ENCODE peak calls at places on chromosomes 6 and 20, in seven cellular contexts. V is transverse colon, D is esophagus muscularis mucosa, T is Peyer's patch, I is H1, K is A549, W is right lobe of liver. P is an unnamed sample.

GRCh38 chr20:20463933-20464374 is 96.0 kb downstream of the INSM1 start:
- DNase-seq in V (no peak), W (no peak), D (no peak), K (no peak), I (peak), T (peak), P (no peak)

GRCh38 chr6:28953039-28953872 is 29.5 kb upstream of the TRIM27 start:
- DNase-seq in D (no peak), K (peak), I (peak), V (peak), W (no peak), T (no peak), P (peak)

GRCh38 chr6:131255434-131255833 is 120.2 kb downstream of the AKAP7 start:
- DNase-seq in D (no peak), W (no peak), V (no peak), K (no peak), I (no peak), T (no peak), P (no peak)

GRCh38 chr6:130677312-130677711 is 149.9 kb upstream of the SMLR1 start:
- DNase-seq in K (no peak), I (no peak), V (no peak), W (no peak), T (no peak), D (no peak), P (no peak)

GRCh38 chr20:7146552-7147219 is 379.2 kb downstream of the BMP2 start:
- DNase-seq in W (peak), T (no peak), D (no peak), K (no peak), V (no peak), I (no peak), P (no peak)

GRCh38 chr20:14556206-14556605 is 218.8 kb upstream of the FLRT3 start:
- DNase-seq in D (no peak), W (no peak), V (no peak), K (no peak), I (no peak), T (no peak), P (no peak)

GRCh38 chr20:24868396-24868927 is 80.6 kb upstream of the CST7 start:
- DNase-seq in V (no peak), T (no peak), K (no peak), D (peak), I (no peak), W (no peak), P (no peak)

GRCh38 chr6:3568396-3569082 is 111.7 kb upstream of the SLC22A23 start:
- DNase-seq in W (no peak), D (no peak), T (no peak), I (no peak), V (no peak), K (peak), P (no peak)

GRCh38 chr20:37007898-37008649 is 56.6 kb upstream of the SAMHD1 start:
- DNase-seq in T (no peak), I (no peak), V (no peak), D (no peak), K (peak), W (no peak), P (no peak)

GRCh38 chr6:156379946-156380707 is 397.1 kb upstream of the ARID1B start:
- DNase-seq in K (no peak), W (no peak), V (no peak), T (no peak), I (no peak), D (no peak), P (no peak)

GRCh38 chr6:56242343-56242742 is 5.0 kb downstream of the COL21A1 start:
- DNase-seq in I (no peak), W (no peak), V (no peak), T (no peak), K (no peak), D (no peak), P (no peak)

GRCh38 chr6:28943557-28944411 is 20.0 kb upstream of the TRIM27 start:
- DNase-seq in W (peak), I (peak), K (peak), D (peak), V (peak), T (peak), P (peak)

GRCh38 chr20:1469306-1469905 is 2.8 kb upstream of the NSFL1C start:
- DNase-seq in D (peak), V (no peak), T (no peak), I (no peak), K (no peak), W (no peak), P (no peak)

GRCh38 chr6:148448371-148449010 is 105.9 kb downstream of the SASH1 start:
- DNase-seq in D (no peak), V (no peak), W (no peak), T (no peak), I (no peak), K (no peak), P (no peak)

GRCh38 chr6:45903959-45904358 is 111.7 kb downstream of the CLIC5 start:
- DNase-seq in V (no peak), T (no peak), D (peak), W (no peak), I (no peak), K (no peak), P (no peak)
- TF ChIP-seq CTCF in V (no peak), T (no peak), D (no peak), W (no peak), I (no peak), K (no peak), P (no peak)

GRCh38 chr6:151408858-151409257 is 17.5 kb upstream of the ZBTB2 start:
- DNase-seq in K (no peak), I (no peak), V (no peak), W (no peak), D (no peak), T (no peak), P (no peak)

GRCh38 chr6:151400473-151400872 is 9.1 kb upstream of the ZBTB2 start:
- DNase-seq in K (no peak), V (no peak), T (no peak), W (no peak), D (no peak), I (no peak), P (no peak)

GRCh38 chr6:151402228-151402627 is 10.9 kb upstream of the ZBTB2 start:
- DNase-seq in I (no peak), T (no peak), W (no peak), V (no peak), D (no peak), K (no peak), P (no peak)

GRCh38 chr6:151399679-151400078 is 8.3 kb upstream of the ZBTB2 start:
- DNase-seq in K (no peak), T (no peak), D (no peak), W (no peak), I (no peak), V (no peak), P (no peak)

GRCh38 chr6:151403919-151404308 is 12.6 kb upstream of the ZBTB2 start:
- DNase-seq in I (no peak), W (no peak), K (no peak), V (no peak), T (no peak), D (no peak), P (no peak)
- TF ChIP-seq POLR2A in I (no peak), W (no peak), K (no peak), V (no peak), T (no peak), D (no peak), P (no peak)

GRCh38 chr20:64055396-64055892 is 6.0 kb upstream of the SOX18 start:
- DNase-seq in V (no peak), K (no peak), T (no peak), I (no peak), W (no peak), D (no peak), P (no peak)
- H3K4me3 ChIP-seq in V (no peak), K (no peak), T (no peak), I (no peak), W (no peak), D (no peak), P (no peak)

DNA sequence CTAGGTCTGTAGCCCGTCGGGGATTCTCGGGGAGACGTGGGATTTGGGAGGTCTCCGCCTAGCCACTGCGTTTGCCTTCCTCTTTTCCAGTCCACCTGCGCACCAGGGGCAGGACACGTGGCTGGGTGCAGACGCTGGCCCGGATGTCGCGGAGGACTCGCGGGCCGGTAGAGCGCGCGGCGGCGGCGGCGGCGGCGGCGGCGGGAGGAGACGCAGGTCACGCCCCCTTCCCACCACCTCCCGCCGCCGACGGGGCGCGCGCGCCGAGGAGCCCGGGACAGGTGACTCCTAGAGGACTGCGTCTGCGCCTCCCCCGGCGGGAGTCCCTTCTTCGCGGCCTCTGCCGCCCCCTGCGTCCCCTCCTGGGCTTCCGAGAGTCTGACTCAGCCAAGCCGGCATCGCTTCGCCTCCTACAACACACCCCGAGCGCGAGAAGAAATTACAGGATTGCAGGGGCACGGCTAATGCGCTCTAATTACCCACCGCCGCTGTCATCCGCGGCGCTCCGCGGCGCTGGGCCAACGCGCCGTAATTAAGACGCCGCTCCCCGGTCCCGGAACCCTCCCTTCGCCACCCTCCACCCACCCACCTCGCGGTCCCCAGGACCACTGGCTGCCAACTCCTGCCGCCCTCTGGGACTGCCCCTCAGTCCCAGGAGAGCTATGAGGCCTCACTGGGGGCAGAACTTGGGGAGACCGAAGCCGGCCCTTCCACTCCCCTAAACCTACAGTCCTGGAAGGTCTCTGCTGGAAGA is 124.5 kb downstream of the MRPL14 start:
- DNase-seq in T (peak), V (peak), K (peak), D (no peak), I (peak), W (no peak), P (peak)
- TF ChIP-seq CTCF in T (no peak), V (no peak), K (no peak), D (peak), I (peak), W (no peak), P (no peak)

DNA sequence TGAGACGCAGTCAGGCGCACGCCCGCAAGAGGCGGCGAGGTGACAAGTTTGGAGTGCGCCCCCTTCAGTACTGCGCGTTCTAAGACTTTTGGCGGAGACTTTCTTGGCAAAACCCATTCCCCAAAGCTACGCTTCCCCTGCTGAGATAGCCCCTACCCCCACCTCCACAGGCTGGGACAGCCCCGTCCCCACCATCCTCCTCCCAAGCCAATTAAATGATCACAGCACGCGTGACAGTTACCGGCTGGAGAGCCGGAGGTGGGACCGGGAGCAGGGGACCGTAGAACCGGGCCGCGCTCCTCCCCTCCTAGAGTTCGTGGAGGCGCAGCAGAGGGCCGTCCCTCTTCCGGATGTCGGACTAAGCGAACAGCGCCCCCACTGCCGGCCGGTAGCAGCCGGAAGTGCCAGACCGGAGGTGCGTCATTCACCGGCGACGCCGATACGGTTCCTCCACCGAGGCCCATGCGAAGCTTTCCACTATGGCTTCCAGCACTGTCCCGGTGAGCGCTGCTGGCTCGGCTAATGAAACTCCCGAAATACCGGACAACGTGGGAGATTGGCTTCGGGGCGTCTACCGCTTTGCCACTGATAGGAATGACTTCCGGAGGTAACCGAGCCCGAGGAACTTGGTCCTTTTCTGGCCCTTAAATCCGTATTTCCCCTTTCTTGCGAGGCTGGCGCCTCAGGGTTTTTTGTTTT is at the start of gene TOMM6:
- DNase-seq in I (peak), T (peak), W (peak), V (peak), K (peak), D (peak), P (peak)
- TF ChIP-seq POLR2A in I (peak), T (peak), W (peak), V (peak), K (peak), D (no peak), P (peak)

GRCh38 chr20:4136967-4137334 is 121.6 kb upstream of the RNF24 start:
- DNase-seq in I (no peak), D (no peak), V (no peak), K (no peak), T (no peak), W (no peak), P (no peak)

GRCh38 chr20:4136078-4136966 is 121.0 kb upstream of the RNF24 start:
- DNase-seq in W (no peak), D (no peak), V (no peak), K (peak), T (no peak), I (no peak), P (no peak)

GRCh38 chr20:4138056-4138455 is 122.7 kb upstream of the RNF24 start:
- DNase-seq in K (no peak), T (no peak), V (no peak), I (no peak), W (no peak), D (no peak), P (no peak)

GRCh38 chr20:4147319-4147718 is 132.0 kb upstream of the RNF24 start:
- DNase-seq in T (no peak), K (no peak), I (no peak), D (no peak), W (no peak), V (no peak), P (no peak)

DNA sequence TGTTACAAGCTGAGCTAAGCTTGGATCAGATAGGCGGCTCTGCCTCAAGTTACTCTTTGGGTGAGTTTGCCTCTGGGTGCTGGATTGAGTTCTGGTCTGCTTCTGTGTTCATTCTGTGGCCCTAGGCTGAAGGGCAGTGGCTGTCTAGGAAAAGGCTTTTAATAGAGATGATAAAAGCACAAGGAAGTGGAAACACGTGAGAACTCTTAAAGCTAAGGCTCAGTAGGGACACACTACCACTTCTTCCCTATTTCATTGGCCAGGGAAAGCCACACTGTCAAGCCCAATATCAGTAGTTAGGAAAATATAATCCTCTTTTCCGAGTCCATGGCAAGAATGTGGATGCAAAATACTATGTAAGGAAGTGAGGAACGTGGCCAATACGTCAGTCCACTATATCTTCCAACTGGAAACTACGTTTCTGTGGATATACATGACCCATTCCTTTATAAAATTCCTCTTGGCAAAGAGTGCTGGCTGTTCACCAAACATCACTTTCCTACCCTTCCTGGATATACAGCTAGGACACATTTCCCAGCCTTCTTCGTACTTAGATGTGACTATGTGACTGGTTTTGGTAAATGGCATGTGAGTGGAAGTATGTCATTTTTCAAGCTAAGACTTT is 126.4 kb upstream of the RNF24 start:
- DNase-seq in D (no peak), K (no peak), W (no peak), T (no peak), I (no peak), V (no peak), P (no peak)
- H3K4me3 ChIP-seq in D (no peak), K (no peak), W (no peak), T (no peak), I (no peak), V (no peak), P (no peak)

GRCh38 chr6:36845233-36845632 is 6.0 kb upstream of the CPNE5 start:
- DNase-seq in T (no peak), I (no peak), V (no peak), W (no peak), K (no peak), D (no peak), P (no peak)

GRCh38 chr6:36848658-36849441 is 9.6 kb upstream of the CPNE5 start:
- DNase-seq in D (no peak), V (peak), W (no peak), K (no peak), T (no peak), I (no peak), P (peak)

GRCh38 chr6:36847152-36847551 is 7.9 kb upstream of the CPNE5 start:
- DNase-seq in K (no peak), W (no peak), D (no peak), T (no peak), I (no peak), V (no peak), P (no peak)

GRCh38 chr6:36850001-36850400 is 10.8 kb upstream of the CPNE5 start:
- DNase-seq in V (no peak), I (no peak), W (no peak), T (no peak), K (no peak), D (no peak), P (no peak)

GRCh38 chr6:36847991-36848390 is 8.7 kb upstream of the CPNE5 start:
- DNase-seq in W (no peak), I (no peak), T (no peak), V (no peak), K (no peak), D (no peak), P (no peak)
- TF ChIP-seq CTCF in W (no peak), I (no peak), T (no peak), V (no peak), K (no peak), D (no peak), P (no peak)

P was measured in body of pancreas.